ENCODE peak calls at places on chromosomes 5 and 9, in nine cellular contexts. X, F, J, G, I, B, S, Y and O are unnamed samples.
A peak's percentile ranks its signal among the peaks of the same experiment; 100 is the strongest.

GRCh38 chr5:93746406-93747056 is 5.1 kb upstream of the POU5F2 start:
- DNase-seq in X (no peak), F (peak; percentile 39), J (no peak), G (no peak), I (no peak), B (no peak), S (peak; percentile 28), Y (no peak), O (peak; percentile 44)

GRCh38 chr5:113378960-113379541 is 55.7 kb downstream of the TSSK1B start:
- DNase-seq in X (peak; percentile 50), F (peak; percentile 62), J (no peak), G (no peak), I (no peak), B (no peak), S (peak; percentile 48), Y (peak; percentile 20), O (peak; percentile 81)

GRCh38 chr9:135050072-135050990 is 37.1 kb upstream of the OLFM1 start:
- DNase-seq in X (no peak), F (no peak), J (no peak), G (no peak), I (peak; percentile 57), B (peak; percentile 55), S (no peak), Y (no peak), O (no peak)

GRCh38 chr5:142547445-142548374 is 138.2 kb downstream of the FGF1 start:
- DNase-seq in X (no peak), F (peak; percentile 38), J (no peak), G (no peak), I (no peak), B (no peak), S (no peak), Y (no peak), O (no peak)

GRCh38 chr9:96383165-96383939 is at the start of gene SLC35D2:
- DNase-seq in X (peak; percentile 48), F (peak; percentile 51), J (peak; percentile 76), G (no peak), I (peak; percentile 87), B (peak; percentile 75), S (peak; percentile 16), Y (no peak), O (peak; percentile 53)

GRCh38 chr5:141779642-141780041 is 97.6 kb upstream of the ARAP3 start:
- DNase-seq in X (no peak), F (peak; percentile 42), J (peak; percentile 37), G (no peak), I (no peak), B (peak; percentile 76), S (no peak), Y (no peak), O (peak; percentile 5)

GRCh38 chr9:78441822-78442431 is 145.0 kb downstream of the PSAT1 start:
- DNase-seq in X (no peak), F (no peak), J (no peak), G (no peak), I (no peak), B (no peak), S (no peak), Y (no peak), O (no peak)

GRCh38 chr5:56102885-56103284 is 108.1 kb upstream of the IL6ST start:
- DNase-seq in X (no peak), F (no peak), J (no peak), G (no peak), I (no peak), B (no peak), S (no peak), Y (no peak), O (no peak)

GRCh38 chr9:95857122-95857521 is 18.4 kb upstream of the ERCC6L2 start:
- DNase-seq in X (no peak), F (peak; percentile 72), J (no peak), G (no peak), I (no peak), B (no peak), S (peak; percentile 68), Y (peak; percentile 76), O (peak; percentile 96)

GRCh38 chr5:173667702-173668101 is 51.3 kb upstream of the BOD1 start:
- DNase-seq in X (no peak), F (no peak), J (no peak), G (no peak), I (peak; percentile 52), B (no peak), S (no peak), Y (no peak), O (no peak)

GRCh38 chr5:139897342-139897741 is 101.7 kb downstream of the PSD2 start:
- DNase-seq in X (no peak), F (no peak), J (no peak), G (no peak), I (no peak), B (peak; percentile 5), S (no peak), Y (no peak), O (no peak)

GRCh38 chr9:77839459-77840140 is 191.5 kb upstream of the GNA14 start:
- DNase-seq in X (no peak), F (peak; percentile 75), J (no peak), G (no peak), I (no peak), B (no peak), S (peak; percentile 54), Y (no peak), O (peak; percentile 88)

GRCh38 chr9:12748954-12749353 is 25.9 kb upstream of the LURAP1L start:
- DNase-seq in X (no peak), F (no peak), J (no peak), G (no peak), I (no peak), B (no peak), S (no peak), Y (no peak), O (no peak)
- H3K4me3 ChIP-seq in X (no peak overlapping the region), F (no peak overlapping the region), J (no peak overlapping the region), G (no peak overlapping the region), I (no peak overlapping the region), B (no peak overlapping the region), S (no peak overlapping the region), Y (no peak overlapping the region), O (no peak overlapping the region)

GRCh38 chr9:133030317-133031129 is at the start of gene GTF3C5:
- DNase-seq in X (peak; percentile 93), F (peak; percentile 99), J (peak; percentile 89), G (peak; percentile 97), I (peak; percentile 95), B (peak; percentile 96), S (peak; percentile 97), Y (peak; percentile 96), O (peak; percentile 99)
- TF ChIP-seq CTCF in X (no peak), F (no peak), J (no peak), G (no peak), I (no peak), B (no peak), S (no peak), Y (peak; percentile 14), O (no peak)

GRCh38 chr5:68288756-68289134 is 73.2 kb downstream of the PIK3R1 start:
- DNase-seq in X (no peak), F (no peak), J (peak; percentile 14), G (no peak), I (no peak), B (peak; percentile 69), S (no peak), Y (no peak), O (no peak)

GRCh38 chr5:68287976-68288755 is 72.6 kb downstream of the PIK3R1 start:
- DNase-seq in X (peak; percentile 44), F (peak; percentile 67), J (peak; percentile 70), G (peak; percentile 71), I (peak; percentile 76), B (peak; percentile 81), S (peak; percentile 38), Y (no peak), O (peak; percentile 59)

GRCh38 chr5:68286612-68286912 is 71.0 kb downstream of the PIK3R1 start:
- DNase-seq in X (no peak), F (no peak), J (no peak), G (no peak), I (no peak), B (no peak), S (no peak), Y (no peak), O (no peak)

GRCh38 chr5:68285857-68286611 is 70.5 kb downstream of the PIK3R1 start:
- DNase-seq in X (no peak), F (peak; percentile 75), J (no peak), G (no peak), I (no peak), B (no peak), S (no peak), Y (no peak), O (peak; percentile 79)

DNA sequence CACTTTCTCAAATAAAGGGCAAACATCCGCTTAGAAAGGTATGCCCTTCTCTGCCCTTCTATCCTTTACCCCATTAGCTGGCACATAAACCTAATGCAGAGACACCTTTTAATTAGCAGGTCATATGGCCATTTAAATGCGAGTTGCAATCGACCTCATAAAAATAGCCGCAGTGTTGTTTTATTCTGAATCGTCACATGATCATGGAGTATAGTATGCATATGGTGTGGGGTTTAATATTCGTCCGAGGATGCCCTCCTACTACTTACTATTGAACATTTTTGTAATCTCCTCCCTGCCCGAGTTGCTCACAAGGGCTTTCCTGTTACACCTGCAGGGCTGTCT is 72.0 kb downstream of the PIK3R1 start:
- DNase-seq in X (no peak), F (no peak), J (no peak), G (no peak), I (no peak), B (no peak), S (no peak), Y (no peak), O (no peak)
- H3K4me3 ChIP-seq in X (no peak overlapping the region), F (no peak overlapping the region), J (peak overlapping the region; percentile 66), G (peak overlapping the region; percentile 60), I (peak overlapping the region; percentile 56), B (peak overlapping the region; percentile 46), S (peak overlapping the region; percentile 55), Y (peak overlapping the region; percentile 61), O (peak overlapping the region; percentile 56)

GRCh38 chr9:136925414-136926153 is 19.0 kb downstream of the FBXW5 start:
- DNase-seq in X (no peak), F (no peak), J (peak; percentile 67), G (no peak), I (peak; percentile 59), B (no peak), S (no peak), Y (no peak), O (no peak)

GRCh38 chr9:136927343-136928261 is 16.9 kb downstream of the FBXW5 start:
- DNase-seq in X (no peak), F (peak; percentile 10), J (no peak), G (no peak), I (no peak), B (no peak), S (peak; percentile 22), Y (no peak), O (peak; percentile 55)

GRCh38 chr9:136926749-136927148 is 17.8 kb downstream of the FBXW5 start:
- DNase-seq in X (no peak), F (no peak), J (no peak), G (no peak), I (peak; percentile 55), B (no peak), S (no peak), Y (no peak), O (no peak)

GRCh38 chr9:136923881-136924280 is 20.7 kb downstream of the FBXW5 start:
- DNase-seq in X (no peak), F (no peak), J (no peak), G (no peak), I (no peak), B (no peak), S (no peak), Y (no peak), O (no peak)

DNA sequence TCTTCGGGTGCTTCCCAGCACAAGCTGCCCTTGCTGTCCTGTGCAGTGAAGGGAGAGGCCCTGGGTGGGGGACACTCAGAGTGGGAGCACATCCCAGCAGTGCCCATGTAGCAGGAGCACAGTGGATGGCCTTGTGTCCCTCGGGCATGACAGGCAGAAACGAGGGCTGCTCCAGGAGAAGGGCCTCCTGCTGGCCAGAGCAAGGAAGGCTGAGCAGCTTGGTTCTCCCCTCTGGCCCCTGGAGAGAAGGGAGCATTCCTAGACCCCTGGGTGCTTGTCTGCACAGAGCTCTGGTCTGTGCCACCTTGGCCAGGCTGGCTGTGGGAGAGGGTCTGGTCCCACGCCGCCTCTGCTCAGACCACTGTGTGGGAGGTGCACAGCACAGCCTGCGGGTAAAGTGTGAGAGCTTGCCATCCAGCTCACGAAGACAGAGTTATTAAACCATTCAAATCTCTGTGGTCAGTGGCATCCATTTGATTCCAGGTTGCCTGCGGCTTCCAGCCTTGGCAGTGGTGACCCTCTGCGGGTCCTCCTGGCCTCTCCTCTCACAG is 18.3 kb downstream of the FBXW5 start:
- DNase-seq in X (no peak), F (no peak), J (no peak), G (no peak), I (peak; percentile 44), B (no peak), S (peak; percentile 5), Y (no peak), O (peak; percentile 17)
- TF ChIP-seq CTCF in X (no peak), F (peak; percentile 17), J (no peak), G (no peak), I (no peak), B (no peak), S (peak; percentile 45), Y (no peak), O (peak; percentile 54)